ENCODE peak calls at places on chromosomes 13 and 19, in six cellular contexts. One of them, this sample, is unnamed.

GRCh38 chr19:35037716-35038622 is 3.6 kb upstream of the HPN start:
- DNase-seq in NCI-H2081: no peak
- DNase-seq in bronchial epithelial cell: no peak
- DNase-seq in progenitor cell of endocrine pancreas: no peak
- DNase-seq in activated CD8-positive, alpha-beta T cell treated with anti-CD3 and anti-CD28 coated beads for 36 hours: no peak
- DNase-seq in T47D: no peak
- DNase-seq in this sample: peak; percentile 66

GRCh38 chr13:49240017-49240416 is 7.7 kb upstream of the CDADC1 start:
- DNase-seq in NCI-H2081: peak; percentile 8
- DNase-seq in bronchial epithelial cell: peak; percentile 50
- DNase-seq in progenitor cell of endocrine pancreas: no peak
- DNase-seq in activated CD8-positive, alpha-beta T cell treated with anti-CD3 and anti-CD28 coated beads for 36 hours: peak; percentile 68
- DNase-seq in T47D: peak; percentile 53
- DNase-seq in this sample: peak; percentile 48

GRCh38 chr19:2391118-2391725 is 31.2 kb downstream of the TMPRSS9 start:
- DNase-seq in NCI-H2081: peak; percentile 72
- DNase-seq in bronchial epithelial cell: peak; percentile 69
- DNase-seq in progenitor cell of endocrine pancreas: no peak
- DNase-seq in activated CD8-positive, alpha-beta T cell treated with anti-CD3 and anti-CD28 coated beads for 36 hours: peak; percentile 47
- DNase-seq in T47D: peak; percentile 65
- DNase-seq in this sample: peak; percentile 83

GRCh38 chr19:35153701-35154534 is 617 bp upstream of the FXYD5 start:
- DNase-seq in NCI-H2081: no peak
- DNase-seq in bronchial epithelial cell: no peak
- DNase-seq in progenitor cell of endocrine pancreas: peak; percentile 41
- DNase-seq in activated CD8-positive, alpha-beta T cell treated with anti-CD3 and anti-CD28 coated beads for 36 hours: peak; percentile 79
- DNase-seq in T47D: peak; percentile 62
- DNase-seq in this sample: peak; percentile 68

GRCh38 chr19:1170938-1171754 is 2.9 kb downstream of the SBNO2 start:
- DNase-seq in NCI-H2081: no peak
- DNase-seq in bronchial epithelial cell: no peak
- DNase-seq in progenitor cell of endocrine pancreas: no peak
- DNase-seq in activated CD8-positive, alpha-beta T cell treated with anti-CD3 and anti-CD28 coated beads for 36 hours: no peak
- DNase-seq in T47D: peak; percentile 49
- DNase-seq in this sample: no peak

GRCh38 chr19:19538077-19538764 is at the start of gene CILP2:
- DNase-seq in NCI-H2081: peak; percentile 18
- DNase-seq in bronchial epithelial cell: no peak
- DNase-seq in progenitor cell of endocrine pancreas: peak; percentile 58
- DNase-seq in activated CD8-positive, alpha-beta T cell treated with anti-CD3 and anti-CD28 coated beads for 36 hours: peak; percentile 59
- DNase-seq in T47D: no peak
- DNase-seq in this sample: no peak

GRCh38 chr19:40006273-40006691 is 9.4 kb downstream of the ZNF546 start:
- DNase-seq in NCI-H2081: no peak
- DNase-seq in bronchial epithelial cell: peak; percentile 80
- DNase-seq in progenitor cell of endocrine pancreas: no peak
- DNase-seq in activated CD8-positive, alpha-beta T cell treated with anti-CD3 and anti-CD28 coated beads for 36 hours: no peak
- DNase-seq in T47D: no peak
- DNase-seq in this sample: no peak

GRCh38 chr13:33279414-33279813 is 6.1 kb downstream of the STARD13 start:
- DNase-seq in NCI-H2081: no peak
- DNase-seq in bronchial epithelial cell: no peak
- DNase-seq in progenitor cell of endocrine pancreas: no peak
- DNase-seq in activated CD8-positive, alpha-beta T cell treated with anti-CD3 and anti-CD28 coated beads for 36 hours: no peak
- DNase-seq in T47D: peak; percentile 62
- DNase-seq in this sample: no peak